ENCODE peak calls at places on chromosomes 1 and 21, in nine cellular contexts. F is HCT116, H is H1, B is K562, L is sigmoid colon, J is prostate gland, Z is GM23338, A is stomach, C is spleen. M is an unnamed sample.

GRCh38 chr1:226473325-226473724 is 65.4 kb upstream of the PARP1 start:
- DNase-seq in F (no peak), H (no peak), B (no peak), L (no peak), J (no peak), Z (no peak), A (no peak), C (no peak), M (no peak)

GRCh38 chr1:184362876-184363275 is 24.0 kb upstream of the C1orf21 start:
- DNase-seq in F (no peak), H (no peak), B (no peak), L (no peak), J (peak; percentile 44), Z (no peak), A (no peak), C (no peak), M (no peak)

GRCh38 chr1:41478118-41478748 is 6.2 kb downstream of the EDN2 start:
- DNase-seq in F (no peak), H (no peak), B (no peak), L (peak; percentile 59), J (no peak), Z (no peak), A (no peak), C (peak; percentile 63), M (no peak)

GRCh38 chr1:161784963-161785362 is 18.8 kb downstream of the ATF6 start:
- DNase-seq in F (no peak), H (no peak), B (no peak), L (no peak), J (no peak), Z (no peak), A (no peak), C (no peak), M (no peak)

GRCh38 chr1:202860744-202861419 is 28.1 kb downstream of the RABIF start:
- DNase-seq in F (peak; percentile 38), H (peak; percentile 78), B (peak; percentile 77), L (peak; percentile 77), J (peak; percentile 90), Z (peak; percentile 97), A (peak; percentile 77), C (peak; percentile 80), M (peak; percentile 88)

GRCh38 chr1:66452982-66453381 is 81.0 kb upstream of the SGIP1 start:
- DNase-seq in F (no peak), H (no peak), B (no peak), L (no peak), J (no peak), Z (no peak), A (no peak), C (no peak), M (no peak)

GRCh38 chr1:185567438-185567837 is 166.8 kb upstream of the HMCN1 start:
- DNase-seq in F (no peak), H (no peak), B (no peak), L (no peak), J (no peak), Z (no peak), A (no peak), C (no peak), M (no peak)

GRCh38 chr1:179105393-179105792 is 23.5 kb downstream of the TOR3A start:
- DNase-seq in F (no peak), H (no peak), B (peak; percentile 58), L (no peak), J (no peak), Z (peak; percentile 89), A (no peak), C (no peak), M (no peak)

GRCh38 chr1:203036135-203036534 is 9.8 kb downstream of the PPFIA4 start:
- DNase-seq in F (no peak), H (no peak), B (no peak), L (no peak), J (no peak), Z (no peak), A (no peak), C (no peak), M (no peak)

GRCh38 chr1:19643602-19644419 is at the start of gene NBL1:
- DNase-seq in F (no peak), H (no peak), B (peak; percentile 93), L (peak; percentile 90), J (peak; percentile 84), Z (peak; percentile 65), A (peak; percentile 68), C (no peak), M (peak; percentile 84)

GRCh38 chr1:226980122-226980551 is 40.0 kb downstream of the COQ8A start:
- DNase-seq in F (no peak), H (no peak), B (no peak), L (peak; percentile 67), J (no peak), Z (no peak), A (no peak), C (peak; percentile 60), M (no peak)

GRCh38 chr1:10530281-10530740 is 55.6 kb downstream of the PEX14 start:
- DNase-seq in F (no peak), H (peak; percentile 62), B (peak; percentile 46), L (peak; percentile 82), J (peak; percentile 64), Z (peak; percentile 91), A (peak; percentile 61), C (no peak), M (peak; percentile 45)

GRCh38 chr1:214427871-214428277 is 123.5 kb downstream of the PTPN14 start:
- DNase-seq in F (peak; percentile 77), H (no peak), B (no peak), L (no peak), J (no peak), Z (peak; percentile 50), A (peak; percentile 29), C (peak; percentile 78), M (peak; percentile 22)

GRCh38 chr1:240965581-240966091 is 353.7 kb upstream of the GREM2 start:
- DNase-seq in F (no peak), H (no peak), B (no peak), L (no peak), J (no peak), Z (no peak), A (no peak), C (no peak), M (no peak)

GRCh38 chr1:117366982-117367768 is at the start of gene MAN1A2:
- DNase-seq in F (peak; percentile 54), H (peak; percentile 36), B (peak; percentile 84), L (peak; percentile 95), J (peak; percentile 93), Z (peak; percentile 75), A (peak; percentile 93), C (peak; percentile 98), M (peak; percentile 92)

GRCh38 chr21:35010450-35010849 is 38.7 kb downstream of the RUNX1 start:
- DNase-seq in F (no peak), H (no peak), B (no peak), L (no peak), J (no peak), Z (no peak), A (no peak), C (no peak), M (no peak)

GRCh38 chr1:53498555-53499142 is 39.5 kb downstream of the DMRTB1 start:
- DNase-seq in F (no peak), H (no peak), B (no peak), L (no peak), J (no peak), Z (no peak), A (no peak), C (no peak), M (no peak)

GRCh38 chr1:181324797-181325616 is 158.3 kb upstream of the CACNA1E start:
- DNase-seq in F (peak; percentile 66), H (no peak), B (no peak), L (no peak), J (no peak), Z (no peak), A (no peak), C (no peak), M (no peak)

GRCh38 chr1:218339267-218339831 is 5.8 kb upstream of the TGFB2 start:
- DNase-seq in F (no peak), H (no peak), B (peak; percentile 40), L (no peak), J (no peak), Z (peak; percentile 53), A (no peak), C (no peak), M (no peak)

GRCh38 chr1:230308039-230308438 is 118.1 kb downstream of the PGBD5 start:
- DNase-seq in F (peak; percentile 50), H (no peak), B (no peak), L (peak; percentile 85), J (peak; percentile 79), Z (no peak), A (peak; percentile 93), C (peak; percentile 66), M (peak; percentile 90)
- TF ChIP-seq POLR2AphosphoS5 in F (peak; percentile 74), H (no peak), B (no peak), L (peak; percentile 22), J (peak; percentile 77), Z (no peak), A (no peak), C (no peak), M (peak; percentile 73)

GRCh38 chr21:17446737-17447136 is 66.1 kb upstream of the CXADR start:
- DNase-seq in F (no peak), H (no peak), B (no peak), L (no peak), J (peak; percentile 77), Z (no peak), A (no peak), C (no peak), M (no peak)
- H3K27ac ChIP-seq in F (no peak overlapping the region), H (no peak overlapping the region), B (no peak overlapping the region), L (no peak overlapping the region), J (peak overlapping the region; percentile 68), Z (no peak overlapping the region), A (no peak overlapping the region), C (no peak overlapping the region), M (no peak overlapping the region)

GRCh38 chr1:27032119-27032461 is 19.4 kb upstream of the TENT5B start:
- DNase-seq in F (no peak), H (no peak), B (no peak), L (no peak), J (no peak), Z (no peak), A (no peak), C (no peak), M (no peak)

GRCh38 chr1:27029517-27029916 is 16.9 kb upstream of the TENT5B start:
- DNase-seq in F (no peak), H (no peak), B (no peak), L (no peak), J (no peak), Z (no peak), A (no peak), C (no peak), M (no peak)

GRCh38 chr1:27027575-27028250 is 15.1 kb upstream of the TENT5B start:
- DNase-seq in F (no peak), H (no peak), B (no peak), L (no peak), J (peak; percentile 33), Z (no peak), A (no peak), C (no peak), M (no peak)

GRCh38 chr1:27033059-27033746 is 20.6 kb upstream of the TENT5B start:
- DNase-seq in F (no peak), H (no peak), B (peak; percentile 17), L (no peak), J (no peak), Z (no peak), A (peak; percentile 65), C (no peak), M (peak; percentile 68)

GRCh38 chr1:27031235-27032118 is 18.8 kb upstream of the TENT5B start:
- DNase-seq in F (peak; percentile 67), H (no peak), B (peak; percentile 23), L (peak; percentile 93), J (peak; percentile 95), Z (peak; percentile 89), A (peak; percentile 86), C (peak; percentile 83), M (peak; percentile 89)
- TF ChIP-seq POLR2AphosphoS5 in F (peak; percentile 27), H (no peak), B (no peak), L (peak; percentile 73), J (peak; percentile 96), Z (peak; percentile 49), A (peak; percentile 57), C (peak; percentile 64), M (peak; percentile 64)

GRCh38 chr1:234619071-234619480 is 9.1 kb upstream of the IRF2BP2 start:
- DNase-seq in F (no peak), H (no peak), B (no peak), L (no peak), J (no peak), Z (no peak), A (no peak), C (no peak), M (no peak)
- H3K27ac ChIP-seq in F (peak overlapping the region; percentile 21), H (no peak overlapping the region), B (no peak overlapping the region), L (peak overlapping the region; percentile 41), J (peak overlapping the region; percentile 42), Z (peak overlapping the region; percentile 56), A (peak overlapping the region; percentile 42), C (peak overlapping the region; percentile 45), M (peak overlapping the region; percentile 17)

M was measured in transverse colon.